ENCODE peak calls at places on chromosomes 6 and 20, in six cellular contexts. L is stimulated activated CD4-positive, alpha-beta T cell treated with anti-CD3 and anti-CD28 coated beads, TNF-alpha, amount 100 ng/mL, for 48 hours; Y is Daoy; W is LoVo; K is lower leg skin; J is neuronal stem cell. C is an unnamed sample.
A peak's percentile ranks its signal among the peaks of the same experiment; 100 is the strongest.

GRCh38 chr20:61565791-61566190 is 313.7 kb downstream of the CDH4 start:
- DNase-seq in L (no peak), Y (no peak), W (no peak), K (no peak), J (no peak), C (no peak)

GRCh38 chr6:25880601-25881000 is 6.6 kb upstream of the SLC17A3 start:
- DNase-seq in L (no peak), Y (no peak), W (no peak), K (no peak), J (no peak), C (no peak)

GRCh38 chr6:130233332-130233731 is 10.6 kb upstream of the SAMD3 start:
- DNase-seq in L (no peak), Y (no peak), W (no peak), K (no peak), J (peak; percentile 47), C (no peak)

GRCh38 chr6:53543341-53544010 is 1.4 kb downstream of the GCLC start:
- DNase-seq in L (no peak), Y (no peak), W (no peak), K (no peak), J (no peak), C (no peak)

GRCh38 chr6:66555082-66555481 is 848.1 kb upstream of the EYS start:
- DNase-seq in L (no peak), Y (no peak), W (no peak), K (no peak), J (no peak), C (no peak)

GRCh38 chr20:39631557-39631956 is 669.4 kb downstream of the DHX35 start:
- DNase-seq in L (no peak), Y (no peak), W (no peak), K (no peak), J (no peak), C (no peak)

GRCh38 chr6:57267586-57268293 is 45.6 kb upstream of the RAB23 start:
- DNase-seq in L (peak; percentile 15), Y (peak; percentile 93), W (peak; percentile 72), K (no peak), J (no peak), C (no peak)

GRCh38 chr20:8133816-8134451 is 1.9 kb downstream of the PLCB1 start:
- DNase-seq in L (no peak), Y (no peak), W (no peak), K (no peak), J (no peak), C (no peak)

GRCh38 chr6:10048370-10049297 is 366.2 kb downstream of the TFAP2A start:
- DNase-seq in L (no peak), Y (no peak), W (no peak), K (no peak), J (no peak), C (no peak)

GRCh38 chr6:141677598-141678211 is 455.0 kb upstream of the GJE1 start:
- DNase-seq in L (no peak), Y (peak; percentile 26), W (peak; percentile 34), K (no peak), J (peak; percentile 9), C (no peak)

GRCh38 chr20:15496501-15497039 is 1076.7 kb downstream of the KIF16B start:
- DNase-seq in L (no peak), Y (no peak), W (peak; percentile 2), K (no peak), J (no peak), C (no peak)

GRCh38 chr6:6696867-6697531 is 108.5 kb downstream of the LY86 start:
- DNase-seq in L (peak; percentile 19), Y (peak; percentile 83), W (peak; percentile 33), K (peak; percentile 91), J (peak; percentile 77), C (no peak)

GRCh38 chr6:26223677-26224546 is 136.7 kb downstream of the HFE start:
- DNase-seq in L (no peak), Y (peak; percentile 85), W (peak; percentile 92), K (peak; percentile 92), J (peak; percentile 74), C (no peak)

GRCh38 chr6:29553268-29554057 is 6.1 kb downstream of the UBD start:
- DNase-seq in L (no peak), Y (peak; percentile 76), W (no peak), K (peak; percentile 89), J (peak; percentile 58), C (peak; percentile 17)